ENCODE peak calls at places on chromosomes 16 and 17, in four cellular contexts. One of them, this sample, is unnamed.
A peak's percentile ranks its signal among the peaks of the same experiment; 100 is the strongest.

GRCh38 chr16:88882358-88883030 is 16.0 kb upstream of the PABPN1L start:
- DNase-seq in CD8-positive, alpha-beta T cell: no peak
- DNase-seq in activated T-helper 1 cell treated with anti-CD3 and anti-CD28 coated beads, Interleukin-2, amount 50 U/mL, for 16 hours: no peak
- DNase-seq in KG1: no peak
- DNase-seq in this sample: no peak

GRCh38 chr17:80783971-80784370 is 207.7 kb upstream of the CHMP6 start:
- DNase-seq in CD8-positive, alpha-beta T cell: no peak
- DNase-seq in activated T-helper 1 cell treated with anti-CD3 and anti-CD28 coated beads, Interleukin-2, amount 50 U/mL, for 16 hours: no peak
- DNase-seq in KG1: no peak
- DNase-seq in this sample: no peak

GRCh38 chr17:40545660-40546059 is 19.6 kb downstream of the CCR7 start:
- DNase-seq in CD8-positive, alpha-beta T cell: no peak
- DNase-seq in activated T-helper 1 cell treated with anti-CD3 and anti-CD28 coated beads, Interleukin-2, amount 50 U/mL, for 16 hours: no peak
- DNase-seq in KG1: no peak
- DNase-seq in this sample: no peak

GRCh38 chr17:74199306-74200092 is 4.0 kb upstream of the RPL38 start:
- DNase-seq in CD8-positive, alpha-beta T cell: peak; percentile 32
- DNase-seq in activated T-helper 1 cell treated with anti-CD3 and anti-CD28 coated beads, Interleukin-2, amount 50 U/mL, for 16 hours: peak; percentile 32
- DNase-seq in KG1: peak; percentile 39
- DNase-seq in this sample: peak; percentile 87

GRCh38 chr16:19858654-19859018 is 26.0 kb downstream of the GPRC5B start:
- DNase-seq in CD8-positive, alpha-beta T cell: no peak
- DNase-seq in activated T-helper 1 cell treated with anti-CD3 and anti-CD28 coated beads, Interleukin-2, amount 50 U/mL, for 16 hours: no peak
- DNase-seq in KG1: no peak
- DNase-seq in this sample: no peak

GRCh38 chr16:16012144-16012543 is 62.7 kb downstream of the ABCC1 start:
- DNase-seq in CD8-positive, alpha-beta T cell: no peak
- DNase-seq in activated T-helper 1 cell treated with anti-CD3 and anti-CD28 coated beads, Interleukin-2, amount 50 U/mL, for 16 hours: no peak
- DNase-seq in KG1: no peak
- DNase-seq in this sample: no peak

GRCh38 chr17:70699408-70699807 is 530.1 kb downstream of the KCNJ2 start:
- DNase-seq in CD8-positive, alpha-beta T cell: no peak
- DNase-seq in activated T-helper 1 cell treated with anti-CD3 and anti-CD28 coated beads, Interleukin-2, amount 50 U/mL, for 16 hours: no peak
- DNase-seq in KG1: no peak
- DNase-seq in this sample: no peak

GRCh38 chr17:692116-692515 is 22.5 kb downstream of the VPS53 start:
- DNase-seq in CD8-positive, alpha-beta T cell: no peak
- DNase-seq in activated T-helper 1 cell treated with anti-CD3 and anti-CD28 coated beads, Interleukin-2, amount 50 U/mL, for 16 hours: no peak
- DNase-seq in KG1: no peak
- DNase-seq in this sample: no peak

GRCh38 chr17:52157161-52157560 is 1.4 kb downstream of the CA10 start:
- DNase-seq in CD8-positive, alpha-beta T cell: no peak
- DNase-seq in activated T-helper 1 cell treated with anti-CD3 and anti-CD28 coated beads, Interleukin-2, amount 50 U/mL, for 16 hours: no peak
- DNase-seq in KG1: no peak
- DNase-seq in this sample: no peak

GRCh38 chr17:80035687-80035936 is at the start of gene TBC1D16:
- DNase-seq in CD8-positive, alpha-beta T cell: no peak
- DNase-seq in activated T-helper 1 cell treated with anti-CD3 and anti-CD28 coated beads, Interleukin-2, amount 50 U/mL, for 16 hours: no peak
- DNase-seq in KG1: no peak
- DNase-seq in this sample: no peak

GRCh38 chr17:65592131-65592965 is 30.9 kb upstream of the AXIN2 start:
- DNase-seq in CD8-positive, alpha-beta T cell: no peak
- DNase-seq in activated T-helper 1 cell treated with anti-CD3 and anti-CD28 coated beads, Interleukin-2, amount 50 U/mL, for 16 hours: no peak
- DNase-seq in KG1: no peak
- DNase-seq in this sample: no peak

GRCh38 chr17:43468746-43469544 is 14.8 kb upstream of the DHX8 start:
- DNase-seq in CD8-positive, alpha-beta T cell: no peak
- DNase-seq in activated T-helper 1 cell treated with anti-CD3 and anti-CD28 coated beads, Interleukin-2, amount 50 U/mL, for 16 hours: no peak
- DNase-seq in KG1: no peak
- DNase-seq in this sample: no peak

GRCh38 chr17:40648326-40648968 is 829 bp upstream of the SMARCE1 start:
- DNase-seq in CD8-positive, alpha-beta T cell: no peak
- DNase-seq in activated T-helper 1 cell treated with anti-CD3 and anti-CD28 coated beads, Interleukin-2, amount 50 U/mL, for 16 hours: no peak
- DNase-seq in KG1: no peak
- DNase-seq in this sample: peak; percentile 25

GRCh38 chr17:36818134-36818825 is 119.0 kb upstream of the LHX1 start:
- DNase-seq in CD8-positive, alpha-beta T cell: no peak
- DNase-seq in activated T-helper 1 cell treated with anti-CD3 and anti-CD28 coated beads, Interleukin-2, amount 50 U/mL, for 16 hours: no peak
- DNase-seq in KG1: no peak
- DNase-seq in this sample: no peak

GRCh38 chr17:38674749-38675615 is at the start of gene EPOP:
- DNase-seq in CD8-positive, alpha-beta T cell: peak; percentile 51
- DNase-seq in activated T-helper 1 cell treated with anti-CD3 and anti-CD28 coated beads, Interleukin-2, amount 50 U/mL, for 16 hours: peak; percentile 56
- DNase-seq in KG1: peak; percentile 48
- DNase-seq in this sample: peak; percentile 78

GRCh38 chr17:78844301-78845005 is 3.8 kb upstream of the USP36 start:
- DNase-seq in CD8-positive, alpha-beta T cell: no peak
- DNase-seq in activated T-helper 1 cell treated with anti-CD3 and anti-CD28 coated beads, Interleukin-2, amount 50 U/mL, for 16 hours: no peak
- DNase-seq in KG1: no peak
- DNase-seq in this sample: no peak

GRCh38 chr17:35900693-35901487 is 20.7 kb upstream of the CCL5 start:
- DNase-seq in CD8-positive, alpha-beta T cell: no peak
- DNase-seq in activated T-helper 1 cell treated with anti-CD3 and anti-CD28 coated beads, Interleukin-2, amount 50 U/mL, for 16 hours: no peak
- DNase-seq in KG1: no peak
- DNase-seq in this sample: no peak

GRCh38 chr17:73282629-73283028 is 20.9 kb upstream of the CPSF4L start:
- DNase-seq in CD8-positive, alpha-beta T cell: no peak
- DNase-seq in activated T-helper 1 cell treated with anti-CD3 and anti-CD28 coated beads, Interleukin-2, amount 50 U/mL, for 16 hours: no peak
- DNase-seq in KG1: no peak
- DNase-seq in this sample: no peak

GRCh38 chr17:50269477-50270429 is 4.5 kb upstream of the TMEM92 start:
- DNase-seq in CD8-positive, alpha-beta T cell: peak; percentile 23
- DNase-seq in activated T-helper 1 cell treated with anti-CD3 and anti-CD28 coated beads, Interleukin-2, amount 50 U/mL, for 16 hours: no peak
- DNase-seq in KG1: no peak
- DNase-seq in this sample: peak; percentile 62

GRCh38 chr16:4693956-4694663 is 748 bp downstream of the NUDT16L1 start:
- DNase-seq in CD8-positive, alpha-beta T cell: peak; percentile 28
- DNase-seq in activated T-helper 1 cell treated with anti-CD3 and anti-CD28 coated beads, Interleukin-2, amount 50 U/mL, for 16 hours: no peak
- DNase-seq in KG1: peak; percentile 21
- DNase-seq in this sample: no peak

GRCh38 chr17:60091908-60092331 is 13.2 kb upstream of the HEATR6 start:
- DNase-seq in CD8-positive, alpha-beta T cell: no peak
- DNase-seq in activated T-helper 1 cell treated with anti-CD3 and anti-CD28 coated beads, Interleukin-2, amount 50 U/mL, for 16 hours: no peak
- DNase-seq in KG1: no peak
- DNase-seq in this sample: no peak

GRCh38 chr17:2937331-2938003 is 125.9 kb downstream of the OR1D5 start:
- DNase-seq in CD8-positive, alpha-beta T cell: no peak
- DNase-seq in activated T-helper 1 cell treated with anti-CD3 and anti-CD28 coated beads, Interleukin-2, amount 50 U/mL, for 16 hours: no peak
- DNase-seq in KG1: no peak
- DNase-seq in this sample: no peak

GRCh38 chr17:7046127-7046724 is 2.3 kb upstream of the SLC16A11 start:
- DNase-seq in CD8-positive, alpha-beta T cell: no peak
- DNase-seq in activated T-helper 1 cell treated with anti-CD3 and anti-CD28 coated beads, Interleukin-2, amount 50 U/mL, for 16 hours: no peak
- DNase-seq in KG1: no peak
- DNase-seq in this sample: no peak

GRCh38 chr16:58235663-58236062 is 37.8 kb upstream of the CSNK2A2 start:
- DNase-seq in CD8-positive, alpha-beta T cell: no peak
- DNase-seq in activated T-helper 1 cell treated with anti-CD3 and anti-CD28 coated beads, Interleukin-2, amount 50 U/mL, for 16 hours: no peak
- DNase-seq in KG1: no peak
- DNase-seq in this sample: no peak

GRCh38 chr16:54455021-54455725 is 168.6 kb upstream of the IRX3 start:
- DNase-seq in CD8-positive, alpha-beta T cell: no peak
- DNase-seq in activated T-helper 1 cell treated with anti-CD3 and anti-CD28 coated beads, Interleukin-2, amount 50 U/mL, for 16 hours: no peak
- DNase-seq in KG1: no peak
- DNase-seq in this sample: no peak

GRCh38 chr17:50100480-50100883 is 5.3 kb downstream of the PDK2 start:
- DNase-seq in CD8-positive, alpha-beta T cell: no peak
- DNase-seq in activated T-helper 1 cell treated with anti-CD3 and anti-CD28 coated beads, Interleukin-2, amount 50 U/mL, for 16 hours: no peak
- DNase-seq in KG1: no peak
- DNase-seq in this sample: no peak

GRCh38 chr16:78396046-78396445 is 296.6 kb downstream of the WWOX start:
- DNase-seq in CD8-positive, alpha-beta T cell: no peak
- DNase-seq in activated T-helper 1 cell treated with anti-CD3 and anti-CD28 coated beads, Interleukin-2, amount 50 U/mL, for 16 hours: no peak
- DNase-seq in KG1: no peak
- DNase-seq in this sample: no peak

GRCh38 chr17:60333628-60334031 is 58.3 kb downstream of the USP32 start:
- DNase-seq in CD8-positive, alpha-beta T cell: no peak
- DNase-seq in activated T-helper 1 cell treated with anti-CD3 and anti-CD28 coated beads, Interleukin-2, amount 50 U/mL, for 16 hours: no peak
- DNase-seq in KG1: no peak
- DNase-seq in this sample: no peak

GRCh38 chr17:56185905-56186783 is 32.9 kb downstream of the ANKFN1 start:
- DNase-seq in CD8-positive, alpha-beta T cell: no peak
- DNase-seq in activated T-helper 1 cell treated with anti-CD3 and anti-CD28 coated beads, Interleukin-2, amount 50 U/mL, for 16 hours: no peak
- DNase-seq in KG1: no peak
- DNase-seq in this sample: no peak

GRCh38 chr17:39995438-39995837 is 14.8 kb downstream of the PSMD3 start:
- DNase-seq in CD8-positive, alpha-beta T cell: no peak
- DNase-seq in activated T-helper 1 cell treated with anti-CD3 and anti-CD28 coated beads, Interleukin-2, amount 50 U/mL, for 16 hours: no peak
- DNase-seq in KG1: no peak
- DNase-seq in this sample: no peak

GRCh38 chr16:68085259-68086071 is at the start of gene NFATC3:
- DNase-seq in CD8-positive, alpha-beta T cell: peak; percentile 98
- DNase-seq in activated T-helper 1 cell treated with anti-CD3 and anti-CD28 coated beads, Interleukin-2, amount 50 U/mL, for 16 hours: peak; percentile 97
- DNase-seq in KG1: peak; percentile 91
- DNase-seq in this sample: peak; percentile 43

GRCh38 chr16:64278196-64278595 is 843.7 kb downstream of the CDH11 start:
- DNase-seq in CD8-positive, alpha-beta T cell: no peak
- DNase-seq in activated T-helper 1 cell treated with anti-CD3 and anti-CD28 coated beads, Interleukin-2, amount 50 U/mL, for 16 hours: no peak
- DNase-seq in KG1: no peak
- DNase-seq in this sample: no peak

GRCh38 chr16:87628940-87629339 is 26.6 kb downstream of the JPH3 start:
- DNase-seq in CD8-positive, alpha-beta T cell: no peak
- DNase-seq in activated T-helper 1 cell treated with anti-CD3 and anti-CD28 coated beads, Interleukin-2, amount 50 U/mL, for 16 hours: no peak
- DNase-seq in KG1: no peak
- DNase-seq in this sample: no peak

GRCh38 chr16:28826141-28826540 is 3.3 kb downstream of the ATXN2L start:
- DNase-seq in CD8-positive, alpha-beta T cell: no peak
- DNase-seq in activated T-helper 1 cell treated with anti-CD3 and anti-CD28 coated beads, Interleukin-2, amount 50 U/mL, for 16 hours: no peak
- DNase-seq in KG1: no peak
- DNase-seq in this sample: no peak

GRCh38 chr17:28385037-28385797 is 13.7 kb downstream of the SARM1 start:
- DNase-seq in CD8-positive, alpha-beta T cell: no peak
- DNase-seq in activated T-helper 1 cell treated with anti-CD3 and anti-CD28 coated beads, Interleukin-2, amount 50 U/mL, for 16 hours: no peak
- DNase-seq in KG1: no peak
- DNase-seq in this sample: no peak